ENCODE peak calls at places on chromosomes 6 and 20, in six cellular contexts. A, I, V, G, S and C are unnamed samples.

GRCh38 chr20:58623579-58624473 is 27.3 kb upstream of the STX16 start:
- DNase-seq in A (peak; percentile 85), I (peak; percentile 98), V (peak; percentile 99), G (no peak), S (peak; percentile 79), C (no peak)

GRCh38 chr20:33948480-33948879 is 45.2 kb upstream of the RALY start:
- DNase-seq in A (no peak), I (no peak), V (no peak), G (no peak), S (no peak), C (no peak)

GRCh38 chr20:1652960-1653359 is 4.6 kb downstream of the SIRPG start:
- DNase-seq in A (no peak), I (no peak), V (no peak), G (no peak), S (no peak), C (no peak)

GRCh38 chr20:17825949-17826843 is 126.4 kb downstream of the BANF2 start:
- DNase-seq in A (no peak), I (no peak), V (no peak), G (no peak), S (no peak), C (no peak)

GRCh38 chr20:6651016-6651415 is 116.5 kb upstream of the BMP2 start:
- DNase-seq in A (no peak), I (no peak), V (no peak), G (no peak), S (no peak), C (no peak)

GRCh38 chr20:57657537-57658446 is 37.6 kb upstream of the ZBP1 start:
- DNase-seq in A (peak; percentile 52), I (peak; percentile 42), V (peak; percentile 11), G (peak; percentile 14), S (no peak), C (peak; percentile 14)

GRCh38 chr6:45965007-45965406 is 50.7 kb downstream of the CLIC5 start:
- DNase-seq in A (no peak), I (no peak), V (no peak), G (no peak), S (no peak), C (no peak)

GRCh38 chr6:133017581-133017980 is 203.2 kb downstream of the RPS12 start:
- DNase-seq in A (no peak), I (no peak), V (no peak), G (no peak), S (no peak), C (no peak)

GRCh38 chr6:44511126-44511525 is 123.6 kb downstream of the CDC5L start:
- DNase-seq in A (no peak), I (no peak), V (no peak), G (no peak), S (no peak), C (no peak)

GRCh38 chr6:4589295-4589694 is 186.9 kb upstream of the CDYL start:
- DNase-seq in A (no peak), I (no peak), V (no peak), G (no peak), S (no peak), C (no peak)

GRCh38 chr6:148868314-148868713 is 121.5 kb downstream of the UST start:
- DNase-seq in A (no peak), I (no peak), V (peak; percentile 58), G (no peak), S (no peak), C (no peak)

GRCh38 chr6:166379800-166380199 is 2.9 kb downstream of the MPC1 start:
- DNase-seq in A (no peak), I (no peak), V (no peak), G (no peak), S (no peak), C (no peak)

GRCh38 chr6:127247114-127248096 is 19.3 kb upstream of the RNF146 start:
- DNase-seq in A (no peak), I (no peak), V (no peak), G (no peak), S (no peak), C (no peak)

GRCh38 chr20:11891827-11892521 is 25.7 kb upstream of the BTBD3 start:
- DNase-seq in A (no peak), I (peak; percentile 18), V (peak; percentile 57), G (no peak), S (peak; percentile 59), C (no peak)

GRCh38 chr6:156413156-156413555 is 364.0 kb upstream of the ARID1B start:
- DNase-seq in A (no peak), I (no peak), V (no peak), G (no peak), S (no peak), C (no peak)

GRCh38 chr6:158226655-158227512 is 58.7 kb downstream of the GTF2H5 start:
- DNase-seq in A (no peak), I (no peak), V (no peak), G (no peak), S (no peak), C (no peak)

GRCh38 chr6:91719414-91719813 is 1132.5 kb upstream of the MAP3K7 start:
- DNase-seq in A (no peak), I (no peak), V (no peak), G (no peak), S (no peak), C (no peak)

GRCh38 chr6:119541132-119541905 is 191.8 kb upstream of the MAN1A1 start:
- DNase-seq in A (no peak), I (no peak), V (peak; percentile 67), G (no peak), S (peak; percentile 18), C (no peak)

GRCh38 chr20:58666702-58667101 is 15.6 kb downstream of the STX16 start:
- DNase-seq in A (no peak), I (no peak), V (no peak), G (no peak), S (no peak), C (no peak)